ENCODE peak calls at places on chromosomes 11 and 22, in nine cellular contexts. W, R, P, L, E, B, G, Q and I are unnamed samples.

GRCh38 chr11:15742626-15743243 is 613.6 kb downstream of the SOX6 start:
- DNase-seq in R (no peak), Q (no peak), E (no peak), P (no peak), G (no peak), L (no peak), W (no peak), B (no peak), I (no peak)

GRCh38 chr22:39244496-39245129 is at the start of gene PDGFB:
- DNase-seq in B (no peak), L (no peak), P (peak; percentile 35), W (no peak), E (no peak), R (no peak), Q (no peak), G (no peak), I (peak; percentile 46)

GRCh38 chr11:89267660-89268302 is 90.1 kb downstream of the TYR start:
- DNase-seq in Q (no peak), L (no peak), E (no peak), P (no peak), B (no peak), R (no peak), W (no peak), G (no peak), I (no peak)

GRCh38 chr11:129967996-129968395 is 34.6 kb downstream of the PRDM10 start:
- DNase-seq in B (no peak), Q (no peak), P (no peak), R (no peak), W (no peak), E (no peak), G (no peak), L (no peak), I (peak; percentile 67)

GRCh38 chr22:21970800-21971617 is 11.6 kb downstream of the TOP3B start:
- DNase-seq in W (no peak), G (no peak), E (no peak), L (no peak), Q (no peak), B (no peak), R (no peak), P (no peak), I (no peak)

GRCh38 chr11:88420165-88420781 is 82.7 kb upstream of the CTSC start:
- DNase-seq in B (no peak), G (peak; percentile 55), W (no peak), R (no peak), P (peak; percentile 95), Q (no peak), L (no peak), E (no peak), I (no peak)

GRCh38 chr11:46489668-46490560 is 98.3 kb upstream of the CHRM4 start:
- DNase-seq in L (no peak), B (no peak), P (peak; percentile 64), E (no peak), R (peak; percentile 61), G (peak; percentile 67), W (no peak), Q (no peak), I (peak; percentile 67)

GRCh38 chr11:78659326-78660319 is 85.0 kb upstream of the NARS2 start:
- DNase-seq in B (no peak), G (no peak), L (no peak), Q (no peak), W (no peak), E (peak; percentile 24), P (no peak), R (no peak), I (peak; percentile 46)

GRCh38 chr22:19067696-19068348 is 54.4 kb downstream of the DGCR2 start:
- DNase-seq in E (peak; percentile 41), B (no peak), W (no peak), R (no peak), Q (no peak), P (no peak), G (no peak), L (no peak), I (no peak)

GRCh38 chr11:124798991-124799383 is 1.2 kb downstream of the MSANTD2 start:
- DNase-seq in B (no peak), E (no peak), P (peak; percentile 72), L (no peak), R (no peak), Q (no peak), G (peak; percentile 72), W (no peak), I (peak; percentile 77)

GRCh38 chr11:14746857-14747256 is 103.3 kb downstream of the PDE3B start:
- DNase-seq in G (no peak), P (no peak), L (no peak), Q (no peak), B (no peak), E (no peak), W (no peak), R (no peak), I (no peak)

GRCh38 chr22:31637938-31638618 is 23.9 kb downstream of the PISD start:
- DNase-seq in Q (no peak), W (no peak), B (no peak), E (peak; percentile 60), R (no peak), L (no peak), P (no peak), G (no peak), I (no peak)

GRCh38 chr11:10934293-10934850 is 76.5 kb upstream of the ZBED5 start:
- DNase-seq in B (no peak), Q (no peak), W (no peak), R (no peak), G (no peak), P (no peak), E (no peak), L (no peak), I (no peak)

GRCh38 chr11:65180877-65181568 is 705 bp upstream of the CAPN1 start:
- DNase-seq in L (peak; percentile 28), B (peak; percentile 44), E (peak; percentile 85), W (peak; percentile 84), P (peak; percentile 76), G (peak; percentile 58), Q (no peak), R (peak; percentile 66), I (peak; percentile 87)

GRCh38 chr11:2224254-2224653 is 46.1 kb downstream of the ASCL2 start:
- DNase-seq in Q (no peak), R (no peak), B (no peak), L (no peak), G (no peak), E (no peak), W (no peak), P (no peak), I (no peak)

GRCh38 chr11:130145328-130145812 is 14.2 kb upstream of the ST14 start:
- DNase-seq in L (no peak), P (no peak), B (no peak), Q (no peak), E (no peak), G (no peak), R (no peak), W (no peak), I (no peak)

GRCh38 chr11:19101803-19102520 is 15.0 kb upstream of the ZDHHC13 start:
- DNase-seq in W (no peak), E (no peak), P (no peak), R (no peak), Q (no peak), L (no peak), G (no peak), B (no peak), I (no peak)

GRCh38 chr22:24108073-24108472 is 73.2 kb upstream of the SUSD2 start:
- DNase-seq in L (no peak), E (no peak), W (no peak), Q (no peak), G (no peak), B (no peak), R (no peak), P (no peak), I (no peak)

GRCh38 chr11:70510571-70510970 is 112.2 kb downstream of the CTTN start:
- DNase-seq in L (no peak), G (no peak), R (no peak), Q (no peak), P (no peak), W (no peak), E (no peak), B (no peak), I (no peak)

GRCh38 chr22:26756675-26757293 is 99.4 kb downstream of the MIAT start:
- DNase-seq in W (peak; percentile 74), Q (no peak), E (peak; percentile 75), L (peak; percentile 25), B (peak; percentile 26), P (peak; percentile 87), R (peak; percentile 52), G (peak; percentile 16), I (peak; percentile 85)

GRCh38 chr22:22571862-22572261 is 12.8 kb upstream of the PRAME start:
- DNase-seq in W (no peak), L (no peak), P (no peak), G (no peak), Q (no peak), B (no peak), R (no peak), E (no peak), I (no peak)

GRCh38 chr22:35099883-35100282 is 33.9 kb downstream of the ISX start:
- DNase-seq in R (no peak), B (no peak), E (no peak), Q (no peak), G (no peak), L (no peak), W (no peak), P (no peak), I (no peak)

GRCh38 chr11:77130763-77131513 is 2.9 kb downstream of the MYO7A start:
- DNase-seq in L (no peak), G (peak; percentile 54), W (no peak), P (no peak), Q (no peak), R (peak; percentile 88), E (no peak), B (no peak), I (peak; percentile 87)

GRCh38 chr22:20844055-20845037 is 14.3 kb downstream of the PI4KA start:
- DNase-seq in P (no peak), G (no peak), R (no peak), Q (no peak), W (no peak), B (no peak), L (no peak), E (peak; percentile 4), I (no peak)

GRCh38 chr11:72773291-72773690 is 20.6 kb downstream of the STARD10 start:
- DNase-seq in B (no peak), E (no peak), W (no peak), L (no peak), G (peak; percentile 83), R (peak; percentile 86), P (peak; percentile 96), Q (no peak), I (peak; percentile 90)

GRCh38 chr11:12499071-12499470 is 121.7 kb downstream of the PARVA start:
- DNase-seq in G (no peak), P (no peak), Q (no peak), R (no peak), E (no peak), B (no peak), W (no peak), L (no peak), I (no peak)

GRCh38 chr22:46763051-46763705 is 728 bp downstream of the TBC1D22A start:
- DNase-seq in L (no peak), E (no peak), B (no peak), R (no peak), W (no peak), Q (no peak), P (peak; percentile 49), G (peak; percentile 8), I (peak; percentile 22)

GRCh38 chr22:33883561-33883960 is 36.7 kb downstream of the LARGE1 start:
- DNase-seq in L (no peak), P (no peak), R (no peak), W (no peak), B (no peak), E (no peak), Q (no peak), G (no peak), I (peak; percentile 81)

GRCh38 chr11:2928605-2929510 is at the start of gene PHLDA2:
- DNase-seq in R (peak; percentile 46), E (peak; percentile 81), P (peak; percentile 92), W (peak; percentile 86), Q (no peak), B (no peak), G (peak; percentile 77), L (peak; percentile 33), I (peak; percentile 78)

GRCh38 chr22:36395922-36396321 is 8.2 kb upstream of the MYH9 start:
- DNase-seq in G (no peak), P (peak; percentile 69), Q (no peak), B (no peak), W (no peak), L (no peak), E (no peak), R (no peak), I (peak; percentile 42)

GRCh38 chr11:34915136-34916013 is 804 bp downstream of the APIP start:
- DNase-seq in W (no peak), B (no peak), G (peak; percentile 45), P (peak; percentile 61), Q (no peak), E (no peak), L (no peak), R (peak; percentile 20), I (no peak)